ENCODE peak calls at places on chromosomes 12 and 14, in four cellular contexts. I, V, H and D are unnamed samples.

GRCh38 chr14:36057452-36058142 is 118.9 kb downstream of the PTCSC3 start:
- DNase-seq in H (no peak), I (no peak), V (peak; percentile 16), D (no peak)

GRCh38 chr12:67091204-67091603 is 178.0 kb upstream of the CAND1 start:
- DNase-seq in V (no peak), H (no peak), I (no peak), D (no peak)

GRCh38 chr12:113779774-113780173 is 186.4 kb downstream of the RBM19 start:
- DNase-seq in V (no peak), H (no peak), I (no peak), D (no peak)

GRCh38 chr14:94079891-94080605 is 954 bp downstream of the DDX24 start:
- DNase-seq in H (no peak), V (no peak), I (no peak), D (peak; percentile 11)

GRCh38 chr12:98592825-98593322 is 612 bp upstream of the SLC25A3 start:
- DNase-seq in H (peak; percentile 49), I (no peak), V (no peak), D (no peak)

GRCh38 chr12:74780458-74781241 is 243.0 kb downstream of the ATXN7L3B start:
- DNase-seq in I (no peak), V (no peak), H (no peak), D (no peak)

GRCh38 chr14:68711551-68712437 is 81.1 kb downstream of the ZFP36L1 start:
- DNase-seq in V (no peak), H (no peak), I (no peak), D (no peak)

GRCh38 chr12:78118486-78118885 is 287.8 kb downstream of the NAV3 start:
- DNase-seq in V (no peak), I (no peak), H (no peak), D (no peak)

GRCh38 chr12:8639936-8640335 is 22.7 kb downstream of the MFAP5 start:
- DNase-seq in V (no peak), H (no peak), I (no peak), D (no peak)

GRCh38 chr14:99460793-99461192 is 19.9 kb downstream of the SETD3 start:
- DNase-seq in I (peak; percentile 45), V (no peak), H (peak; percentile 82), D (no peak)

GRCh38 chr14:52329678-52330376 is 15.7 kb downstream of the PTGER2 start:
- DNase-seq in V (no peak), I (no peak), H (no peak), D (no peak)

GRCh38 chr12:78229491-78230209 is 399.0 kb downstream of the NAV3 start:
- DNase-seq in H (peak; percentile 9), I (peak; percentile 69), V (peak; percentile 44), D (peak; percentile 28)

GRCh38 chr12:62426095-62426488 is 40.5 kb upstream of the MON2 start:
- DNase-seq in I (no peak), H (no peak), V (no peak), D (no peak)

GRCh38 chr12:113317122-113317521 is 17.8 kb downstream of the SLC8B1 start:
- DNase-seq in V (no peak), H (no peak), I (no peak), D (no peak)

GRCh38 chr14:67526676-67527459 is 6.2 kb upstream of the PLEKHH1 start:
- DNase-seq in I (peak; percentile 66), H (peak; percentile 68), V (peak; percentile 59), D (peak; percentile 43)

DNA sequence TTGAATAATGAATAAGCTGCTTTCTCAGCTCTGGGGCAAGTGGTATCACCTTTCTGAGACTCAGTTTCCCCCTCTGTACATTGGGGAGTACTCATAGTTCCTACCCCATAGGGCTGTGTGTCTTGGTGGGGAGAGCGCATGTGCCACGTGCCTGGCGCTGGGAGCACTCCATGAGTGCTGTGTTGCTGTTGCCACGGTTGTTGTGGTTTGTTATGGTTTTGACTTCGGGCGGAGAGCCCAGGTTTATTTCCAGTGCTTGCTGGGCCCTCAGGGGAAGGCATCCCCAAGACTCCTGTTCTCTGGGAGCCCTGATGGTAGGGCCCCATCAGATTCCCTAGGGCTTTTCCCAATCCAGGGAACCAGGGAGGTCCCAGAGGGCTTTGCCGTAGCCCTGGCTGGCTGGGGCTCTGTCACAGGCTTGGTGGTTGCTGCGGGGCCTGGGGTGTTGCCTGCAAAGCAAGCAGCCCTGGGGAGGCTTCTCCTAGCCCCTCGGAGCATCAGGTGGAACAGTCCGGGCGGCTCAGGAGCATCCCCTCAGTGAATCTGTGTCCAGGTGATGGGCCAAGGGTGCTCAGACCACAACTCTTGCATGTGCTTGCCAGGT is 18.6 kb downstream of the SH2B3 start:
- DNase-seq in H (no peak), I (no peak), V (no peak), D (no peak)
- TF ChIP-seq FOSL1 in H (no peak), I (no peak), V (no peak), D (no peak)

GRCh38 chr14:65832431-65833253 is 420.1 kb downstream of the FUT8 start:
- DNase-seq in H (no peak), V (no peak), I (no peak), D (peak; percentile 5)
- TF ChIP-seq FOSL1 in H (no peak), V (no peak), I (no peak), D (no peak)

GRCh38 chr14:44736326-44736725 is 225.4 kb downstream of the KLHL28 start:
- DNase-seq in H (no peak), V (no peak), I (no peak), D (no peak)
- TF ChIP-seq FOSL1 in H (no peak), V (no peak), I (no peak), D (no peak)

GRCh38 chr14:43692706-43693105 is 814.4 kb downstream of the FSCB start:
- DNase-seq in H (no peak), V (no peak), I (no peak), D (no peak)

GRCh38 chr14:43687866-43688265 is 819.2 kb downstream of the FSCB start:
- DNase-seq in V (no peak), I (no peak), H (no peak), D (no peak)
- TF ChIP-seq FOSL1 in V (no peak), I (no peak), H (no peak), D (no peak)

DNA sequence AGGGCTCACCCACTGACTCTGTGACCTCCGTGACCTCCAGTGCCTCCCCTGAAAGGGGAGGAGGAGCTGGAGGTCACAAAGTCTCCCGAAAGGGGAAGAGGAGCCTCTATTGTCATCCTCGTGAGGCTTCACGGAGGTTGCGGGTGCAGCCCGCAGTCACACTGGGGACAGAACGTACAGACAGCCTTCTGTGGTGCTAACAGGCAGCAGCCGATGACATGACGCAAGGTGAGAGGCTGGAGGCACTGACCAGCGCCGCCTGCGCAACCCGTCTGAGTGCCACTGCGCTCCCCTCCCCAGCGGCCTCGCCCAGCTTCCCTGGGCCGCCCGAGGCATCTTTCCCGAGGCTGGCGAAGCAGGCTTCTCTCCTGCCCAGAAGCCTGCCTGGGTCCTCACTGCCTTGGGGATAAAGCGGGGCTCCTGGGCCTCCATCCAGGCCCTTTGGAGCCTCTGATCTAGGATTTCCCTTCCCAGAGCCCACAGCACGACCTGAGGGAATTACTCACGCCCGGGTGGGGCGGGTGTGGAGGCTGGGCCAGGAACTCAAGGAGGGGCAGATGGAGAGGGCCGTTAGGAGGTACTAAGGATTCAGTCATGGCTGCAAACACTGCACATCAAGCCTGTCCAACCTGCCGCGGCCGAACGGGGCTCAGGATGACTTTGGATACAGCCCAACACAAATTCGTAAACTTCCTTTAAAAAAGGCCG is 12.3 kb upstream of the LBHD2 start:
- DNase-seq in V (no peak), I (no peak), H (no peak), D (no peak)
- TF ChIP-seq FOSL1 in V (no peak), I (no peak), H (no peak), D (no peak)

GRCh38 chr12:27142102-27142721 is 59.8 kb upstream of the C12orf71 start:
- DNase-seq in H (peak; percentile 78), V (peak; percentile 60), I (peak; percentile 64), D (peak; percentile 53)
- TF ChIP-seq FOSL1 in H (no peak), V (no peak), I (no peak), D (no peak)

GRCh38 chr12:53550595-53550994 is 43.3 kb upstream of the NPFF start:
- DNase-seq in I (no peak), H (no peak), V (no peak), D (no peak)
- TF ChIP-seq FOSL1 in I (no peak), H (no peak), V (no peak), D (no peak)